ENCODE peak calls at places on chromosomes 7 and 10, in eight cellular contexts. Z is progenitor cell of endocrine pancreas, P is cardiac fibroblast, V is Panc1, L is neural progenitor cell, Y is body of pancreas, H is GM23338, E is hepatocyte. X is an unnamed sample.

GRCh38 chr7:87564290-87564963 is 36.3 kb downstream of the ABCB1 start:
- DNase-seq in P (peak), H (peak), Y (peak), V (no peak), L (peak), E (peak), Z (no peak), X (peak)

GRCh38 chr7:8176370-8177081 is 85.4 kb downstream of the ICA1 start:
- DNase-seq in E (no peak), V (no peak), P (no peak), Z (no peak), H (no peak), L (no peak), Y (no peak), X (no peak)

GRCh38 chr10:50554995-50555568 is 68.7 kb downstream of the SGMS1 start:
- DNase-seq in V (no peak), Y (no peak), E (no peak), P (peak), L (peak), H (peak), Z (no peak), X (no peak)

GRCh38 chr7:54769203-54769602 is 10.2 kb upstream of the SEC61G start:
- DNase-seq in Y (no peak), E (no peak), V (no peak), L (no peak), H (no peak), P (peak), Z (no peak), X (no peak)

GRCh38 chr10:8042032-8042863 is 12.2 kb upstream of the GATA3 start:
- DNase-seq in H (peak), L (peak), P (no peak), Y (no peak), Z (no peak), V (no peak), E (no peak), X (no peak)

GRCh38 chr10:1575481-1576244 is 161.7 kb downstream of the ADARB2 start:
- DNase-seq in V (no peak), L (no peak), H (no peak), Z (no peak), E (no peak), Y (no peak), P (no peak), X (no peak)

GRCh38 chr7:98240961-98241673 is 10.9 kb downstream of the TECPR1 start:
- DNase-seq in P (peak), H (peak), L (peak), Z (peak), E (peak), V (peak), Y (peak), X (peak)

GRCh38 chr10:70348228-70348850 is 34.1 kb downstream of the LRRC20 start:
- DNase-seq in E (peak), L (peak), V (no peak), Y (peak), P (peak), Z (no peak), H (peak), X (peak)

GRCh38 chr7:79308176-79308575 is 145.3 kb downstream of the MAGI2 start:
- DNase-seq in L (peak), P (no peak), Z (no peak), H (peak), Y (no peak), E (peak), V (no peak), X (no peak)

GRCh38 chr7:44471436-44471835 is 19.0 kb downstream of the NUDCD3 start:
- DNase-seq in Z (no peak), L (no peak), V (no peak), E (no peak), H (no peak), Y (no peak), P (no peak), X (no peak)

GRCh38 chr10:50600286-50600685 is 23.5 kb downstream of the SGMS1 start:
- DNase-seq in H (no peak), V (no peak), E (no peak), Y (no peak), Z (no peak), L (no peak), P (no peak), X (no peak)

GRCh38 chr7:146116452-146117219 is at the start of gene CNTNAP2:
- DNase-seq in E (peak), Y (no peak), P (peak), V (no peak), L (peak), H (peak), Z (peak), X (peak)

GRCh38 chr10:113283189-113283588 is 269.7 kb upstream of the HABP2 start:
- DNase-seq in H (peak), P (no peak), V (no peak), L (no peak), Z (no peak), Y (no peak), E (no peak), X (no peak)

GRCh38 chr7:7641129-7641663 is 644 bp downstream of the UMAD1 start:
- DNase-seq in V (no peak), H (peak), L (no peak), E (peak), Y (peak), Z (no peak), P (peak), X (peak)

GRCh38 chr7:105876964-105877601 is 684 bp upstream of the ATXN7L1 start:
- DNase-seq in L (peak), H (peak), Z (peak), V (no peak), P (peak), Y (peak), E (peak), X (peak)

GRCh38 chr10:126350216-126350992 is 37.9 kb downstream of the ADAM12 start:
- DNase-seq in V (peak), P (peak), L (no peak), Y (no peak), E (no peak), Z (no peak), H (no peak), X (no peak)

GRCh38 chr10:21078410-21079329 is 181.6 kb upstream of the NEBL start:
- DNase-seq in Y (peak), H (peak), V (peak), L (peak), Z (peak), P (peak), E (peak), X (peak)

GRCh38 chr10:16271571-16271970 is 165.2 kb upstream of the PTER start:
- DNase-seq in Z (no peak), Y (no peak), V (no peak), P (no peak), L (no peak), H (no peak), E (no peak), X (no peak)

GRCh38 chr10:20302033-20302432 is 485.8 kb downstream of the PLXDC2 start:
- DNase-seq in E (peak), H (no peak), Y (no peak), V (no peak), P (no peak), L (no peak), Z (no peak), X (no peak)

GRCh38 chr7:2242541-2243482 is 786 bp downstream of the NUDT1 start:
- DNase-seq in Y (no peak), E (no peak), V (no peak), Z (no peak), L (peak), P (no peak), H (peak), X (peak)

GRCh38 chr7:148702876-148703670 is 4.4 kb downstream of the CUL1 start:
- DNase-seq in E (no peak), H (no peak), L (no peak), Y (no peak), P (peak), V (no peak), Z (no peak), X (no peak)

GRCh38 chr7:21568762-21569161 is 25.9 kb downstream of the DNAH11 start:
- DNase-seq in Y (no peak), L (peak), H (peak), P (peak), V (no peak), E (peak), Z (no peak), X (no peak)

GRCh38 chr7:157715938-157716280 is 379.1 kb downstream of the DNAJB6 start:
- DNase-seq in P (no peak), H (no peak), V (no peak), Z (no peak), L (no peak), Y (no peak), E (no peak), X (no peak)

GRCh38 chr10:102752934-102753664 is 9.4 kb downstream of the WBP1L start:
- DNase-seq in Y (no peak), L (peak), P (peak), Z (no peak), V (no peak), H (peak), E (peak), X (no peak)

GRCh38 chr7:94375167-94375566 is 19.5 kb upstream of the COL1A2 start:
- DNase-seq in V (no peak), L (peak), Y (peak), E (peak), H (peak), P (peak), Z (no peak), X (peak)

GRCh38 chr7:28269700-28270361 is 89.2 kb upstream of the JAZF1 start:
- DNase-seq in V (no peak), E (no peak), Z (no peak), L (no peak), Y (no peak), H (no peak), P (no peak), X (no peak)

GRCh38 chr7:100968031-100968430 is 1.3 kb upstream of the MUC12 start:
- DNase-seq in L (no peak), H (peak), V (no peak), P (no peak), E (no peak), Z (no peak), Y (no peak), X (no peak)

GRCh38 chr7:18978108-18978495 is 139.3 kb downstream of the TWIST1 start:
- DNase-seq in Z (no peak), E (no peak), L (no peak), V (no peak), Y (no peak), H (no peak), P (peak), X (no peak)

GRCh38 chr10:132712291-132712690 is 73.7 kb downstream of the NKX6-2 start:
- DNase-seq in Y (no peak), Z (no peak), V (no peak), E (no peak), P (no peak), L (no peak), H (no peak), X (no peak)

GRCh38 chr10:34235164-34235832 is 579.8 kb downstream of the PARD3 start:
- DNase-seq in Y (no peak), H (peak), V (no peak), P (peak), E (no peak), Z (no peak), L (no peak), X (no peak)

GRCh38 chr7:82605247-82605864 is 161.8 kb upstream of the CACNA2D1 start:
- DNase-seq in P (peak), H (peak), L (peak), V (no peak), Y (no peak), E (peak), Z (no peak), X (peak)

GRCh38 chr7:148987751-148988512 is 40.4 kb downstream of the PDIA4 start:
- DNase-seq in H (peak), Y (peak), E (peak), Z (no peak), V (no peak), P (no peak), L (peak), X (no peak)

GRCh38 chr10:86687750-86688149 is 19.4 kb downstream of the LDB3 start:
- DNase-seq in V (no peak), Z (no peak), E (no peak), Y (no peak), P (peak), L (no peak), H (no peak), X (no peak)

GRCh38 chr10:42970451-42971250 is 106.2 kb upstream of the RET start:
- DNase-seq in Y (no peak), H (no peak), P (no peak), E (no peak), Z (peak), L (no peak), V (no peak), X (peak)

GRCh38 chr7:50273870-50274269 is 30.6 kb upstream of the IKZF1 start:
- DNase-seq in Y (no peak), V (no peak), H (no peak), E (no peak), Z (no peak), L (no peak), P (no peak), X (no peak)

GRCh38 chr7:2820508-2820934 is 23.6 kb downstream of the GNA12 start:
- DNase-seq in L (no peak), Y (peak), P (peak), Z (no peak), V (peak), E (peak), H (no peak), X (no peak)

DNA sequence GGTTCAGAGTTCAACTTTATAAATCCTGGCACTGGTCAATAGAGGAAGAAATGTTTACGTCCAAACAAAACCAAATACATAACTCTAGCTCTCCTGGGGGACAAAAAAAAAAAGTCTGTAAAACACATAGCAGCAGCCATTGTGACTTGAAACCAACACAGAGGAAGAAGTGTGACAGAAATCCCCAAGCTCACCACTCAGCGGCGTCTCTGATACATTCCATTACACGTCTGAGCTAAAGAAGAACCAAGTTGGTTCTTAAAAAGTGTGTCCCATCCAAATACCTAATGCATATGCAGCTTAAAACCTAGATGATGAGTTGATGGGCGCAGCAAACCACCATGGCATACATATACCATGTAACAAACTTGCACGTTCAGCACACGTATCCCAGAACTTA is 58.3 kb upstream of the NANOS1 start:
- DNase-seq in Y (no peak), L (no peak), V (no peak), Z (no peak), H (no peak), P (peak), E (no peak), X (no peak)
- TF ChIP-seq CTCF in Y (no peak), L (no peak), V (no peak), Z (no peak), H (no peak), P (peak), E (no peak), X (no peak)

DNA sequence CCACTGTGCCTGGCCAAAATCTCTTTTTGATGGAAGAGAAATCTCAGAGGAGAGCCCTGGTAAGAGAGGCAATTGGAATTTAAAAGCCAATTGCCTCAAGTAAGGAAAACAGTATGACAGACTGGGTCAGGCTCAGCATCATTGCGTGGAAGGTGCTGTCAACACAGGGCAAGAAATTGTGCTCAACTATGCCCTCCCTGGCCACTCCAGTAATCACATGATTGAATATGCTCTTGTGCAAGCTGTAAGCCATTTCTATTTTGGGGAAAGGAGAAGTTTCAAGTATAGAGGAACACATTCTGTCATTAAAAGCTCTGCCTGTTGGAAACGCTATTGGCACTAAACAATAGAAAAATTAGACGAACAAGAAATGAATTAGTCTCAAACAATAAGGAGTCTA is 1127.7 kb downstream of the REEP3 start:
- DNase-seq in H (peak), L (peak), P (no peak), Z (no peak), V (no peak), Y (no peak), E (peak), X (no peak)
- TF ChIP-seq CTCF in H (peak), L (peak), P (no peak), Z (no peak), V (peak), Y (no peak), E (no peak), X (no peak)

GRCh38 chr7:1086588-1087461 is 1.1 kb upstream of the GPER1 start:
- DNase-seq in L (peak), H (peak), V (no peak), P (peak), Z (peak), Y (peak), E (peak), X (peak)
- TF ChIP-seq CTCF in L (peak), H (peak), V (peak), P (peak), Z (peak), Y (peak), E (peak), X (peak)

GRCh38 chr7:30019960-30020359 is 6.5 kb downstream of the FKBP14 start:
- DNase-seq in H (no peak), V (no peak), L (no peak), P (peak), E (no peak), Y (no peak), Z (no peak), X (no peak)

GRCh38 chr7:30020535-30020934 is 6.0 kb downstream of the FKBP14 start:
- DNase-seq in P (no peak), Y (no peak), V (no peak), Z (no peak), E (no peak), L (no peak), H (no peak), X (no peak)

GRCh38 chr7:30022991-30023390 is 3.5 kb downstream of the FKBP14 start:
- DNase-seq in L (no peak), Z (no peak), Y (no peak), P (no peak), H (no peak), E (no peak), V (no peak), X (no peak)

GRCh38 chr7:30023524-30023923 is 3.0 kb downstream of the FKBP14 start:
- DNase-seq in L (no peak), P (no peak), V (no peak), H (no peak), Y (no peak), Z (no peak), E (no peak), X (no peak)

DNA sequence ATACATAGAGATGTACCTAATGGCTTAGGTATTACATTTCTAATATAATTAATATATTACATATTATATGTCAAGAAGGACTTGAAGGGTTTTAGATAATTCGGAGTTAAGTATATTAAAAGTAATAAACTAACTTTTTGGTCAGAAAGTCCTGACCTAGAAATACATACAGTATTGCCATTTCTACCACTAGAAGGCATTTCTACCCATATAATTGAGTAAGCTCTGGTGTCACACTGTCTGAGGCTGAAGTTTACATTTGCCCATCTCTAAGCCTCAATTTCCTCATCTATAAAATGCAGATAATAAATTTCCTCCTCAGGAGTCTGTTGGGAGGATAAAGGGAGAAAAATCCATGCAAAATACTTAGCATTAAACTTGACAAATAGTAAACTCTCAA is 7.1 kb downstream of the FKBP14 start:
- DNase-seq in Y (no peak), Z (no peak), E (no peak), V (no peak), L (no peak), H (no peak), P (no peak), X (no peak)
- TF ChIP-seq CTCF in Y (no peak), Z (no peak), E (peak), V (no peak), L (no peak), H (no peak), P (no peak), X (no peak)

DNA sequence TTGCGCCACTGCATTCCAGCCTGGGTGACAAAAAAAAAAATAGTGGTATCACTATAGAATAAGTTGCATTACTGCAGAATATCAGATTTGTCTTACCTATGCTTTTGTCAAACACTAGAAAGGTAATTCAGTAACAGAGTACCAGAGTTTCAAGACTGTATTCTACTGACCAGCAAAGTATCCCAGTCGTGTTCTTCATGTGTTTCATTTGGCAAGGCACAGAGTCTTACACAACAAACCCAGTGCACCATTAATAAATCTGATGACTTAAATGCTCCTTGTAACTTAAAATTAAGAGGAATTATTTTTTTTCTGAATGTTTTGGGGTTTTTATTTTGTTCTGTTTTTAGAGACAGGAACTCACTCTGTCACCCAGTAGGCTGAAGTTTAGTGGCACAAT is 34.4 kb upstream of the PBLD start:
- DNase-seq in Z (no peak), H (no peak), E (no peak), P (peak), Y (no peak), V (no peak), L (no peak), X (no peak)
- TF ChIP-seq CTCF in Z (no peak), H (no peak), E (no peak), P (no peak), Y (no peak), V (no peak), L (no peak), X (no peak)

GRCh38 chr10:100767428-100767779 is 22.0 kb downstream of the PAX2 start:
- DNase-seq in V (no peak), P (no peak), H (no peak), E (no peak), Y (no peak), Z (no peak), L (no peak), X (no peak)
- TF ChIP-seq CTCF in V (no peak), P (no peak), H (no peak), E (no peak), Y (no peak), Z (peak), L (no peak), X (no peak)

GRCh38 chr7:123538897-123539296 is 4.5 kb upstream of the IQUB start:
- DNase-seq in P (peak), E (no peak), V (no peak), Z (no peak), H (no peak), L (no peak), Y (no peak), X (no peak)

GRCh38 chr7:123538189-123538714 is 3.9 kb upstream of the IQUB start:
- DNase-seq in Z (no peak), H (no peak), Y (no peak), L (no peak), P (peak), E (peak), V (peak), X (no peak)

GRCh38 chr7:123535517-123535916 is 1.1 kb upstream of the IQUB start:
- DNase-seq in H (no peak), Y (no peak), L (no peak), V (no peak), E (no peak), P (no peak), Z (no peak), X (no peak)

GRCh38 chr7:123534383-123535260 is at the start of gene IQUB:
- DNase-seq in Z (peak), E (peak), Y (peak), V (peak), L (peak), H (peak), P (peak), X (peak)

GRCh38 chr7:123537026-123537642 is 2.7 kb upstream of the IQUB start:
- DNase-seq in E (peak), P (peak), Z (no peak), V (no peak), H (peak), Y (no peak), L (no peak), X (no peak)
- TF ChIP-seq CTCF in E (peak), P (peak), Z (peak), V (peak), H (no peak), Y (peak), L (peak), X (peak)

DNA sequence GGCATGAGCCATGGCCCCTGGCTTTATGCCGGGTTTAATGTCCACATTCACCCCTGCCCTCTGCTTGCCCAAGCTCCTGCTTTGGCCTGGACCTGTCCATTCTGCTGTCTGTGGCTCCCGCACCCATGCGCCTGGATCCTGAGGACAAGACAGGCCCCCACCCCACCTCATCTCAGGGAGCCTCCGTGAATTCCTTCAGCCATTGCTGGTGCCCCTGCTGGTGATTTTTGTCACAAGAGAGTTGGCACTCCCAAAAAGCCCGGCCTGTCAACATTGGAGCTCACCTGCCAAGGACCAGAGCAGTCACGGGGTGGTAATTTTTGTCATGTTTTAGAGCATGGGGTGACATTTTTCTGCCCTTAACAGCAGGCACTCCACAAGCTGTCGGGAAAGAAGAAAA is 127.5 kb upstream of the PLXNA4 start:
- DNase-seq in L (no peak), E (no peak), H (peak), V (no peak), P (no peak), Y (no peak), Z (no peak), X (no peak)
- TF ChIP-seq CTCF in L (peak), E (no peak), H (peak), V (no peak), P (no peak), Y (no peak), Z (no peak), X (no peak)